ENCODE peak calls at places on chromosomes 3 and 15, in eight cellular contexts. B is 8988T, I is pulmonary artery endothelial cell, K is NCI-H1105, Z is AG09309, C is ELF-1, Y is pancreas, P is amniotic stem cell. D is an unnamed sample.

GRCh38 chr15:39974656-39975230 is 40.8 kb downstream of the EIF2AK4 start:
- DNase-seq in P (no peak), I (no peak), Z (no peak), Y (no peak), K (no peak), C (no peak), B (no peak), D (no peak)

GRCh38 chr3:18758047-18758704 is 333.0 kb upstream of the SATB1 start:
- DNase-seq in P (no peak), I (no peak), K (peak; percentile 74), B (no peak), Z (peak; percentile 4), C (peak; percentile 80), Y (peak; percentile 37), D (peak; percentile 52)

GRCh38 chr15:34366271-34367043 is 539 bp downstream of the LPCAT4 start:
- DNase-seq in Z (no peak), P (peak; percentile 15), C (peak; percentile 92), Y (peak; percentile 74), B (peak; percentile 60), I (no peak), K (peak; percentile 45), D (peak; percentile 95)

GRCh38 chr15:78709263-78709882 is 68.4 kb upstream of the CHRNB4 start:
- DNase-seq in K (peak; percentile 16), C (peak; percentile 85), Z (no peak), B (peak; percentile 34), I (no peak), P (no peak), Y (peak; percentile 66), D (peak; percentile 82)

GRCh38 chr3:86785381-86785780 is 205.6 kb downstream of the VGLL3 start:
- DNase-seq in B (no peak), I (no peak), Y (no peak), Z (peak; percentile 39), C (no peak), K (no peak), P (peak; percentile 15), D (no peak)

GRCh38 chr3:67034371-67034770 is 36.3 kb downstream of the KBTBD8 start:
- DNase-seq in C (no peak), Z (no peak), I (no peak), K (no peak), Y (no peak), P (no peak), B (no peak), D (no peak)

GRCh38 chr15:45199136-45199810 is 11.5 kb upstream of the SHF start:
- DNase-seq in C (peak; percentile 59), Z (no peak), P (no peak), K (no peak), I (no peak), B (no peak), Y (peak; percentile 44), D (peak; percentile 57)

GRCh38 chr3:169624533-169624972 is 39.0 kb downstream of the MECOM start:
- DNase-seq in Z (no peak), P (no peak), I (no peak), Y (no peak), C (peak; percentile 58), K (no peak), B (no peak), D (peak; percentile 98)

GRCh38 chr3:56980798-56981390 is 79.6 kb upstream of the SPATA12 start:
- DNase-seq in I (peak; percentile 97), P (peak; percentile 92), K (no peak), Z (peak; percentile 99), B (peak; percentile 48), C (peak; percentile 68), Y (no peak), D (peak; percentile 95)

GRCh38 chr3:110680365-110680909 is 391.2 kb upstream of the NECTIN3 start:
- DNase-seq in Z (no peak), C (no peak), P (no peak), B (no peak), Y (no peak), K (no peak), I (no peak), D (no peak)

GRCh38 chr3:183698760-183699159 is 1.2 kb downstream of the YEATS2 start:
- DNase-seq in B (peak; percentile 20), Z (no peak), P (no peak), I (no peak), Y (peak; percentile 23), C (peak; percentile 21), K (peak; percentile 12), D (no peak)

GRCh38 chr3:150331978-150332568 is 76.0 kb upstream of the TSC22D2 start:
- DNase-seq in Y (no peak), Z (no peak), I (peak; percentile 15), K (no peak), P (no peak), C (no peak), B (no peak), D (no peak)

GRCh38 chr3:63918321-63918720 is 6.1 kb upstream of the SCAANT1 start:
- DNase-seq in I (no peak), P (no peak), Y (no peak), C (no peak), K (no peak), B (no peak), Z (no peak), D (no peak)

GRCh38 chr3:127074900-127075360 is 92.0 kb downstream of the PLXNA1 start:
- DNase-seq in P (no peak), B (no peak), K (no peak), Z (peak; percentile 60), C (peak; percentile 99), Y (no peak), I (no peak), D (peak; percentile 77)

GRCh38 chr3:65126527-65127440 is 439.0 kb upstream of the ADAMTS9 start:
- DNase-seq in Z (peak; percentile 28), B (no peak), P (no peak), C (no peak), Y (no peak), I (no peak), K (no peak), D (no peak)

GRCh38 chr3:156677120-156677479 is 2.7 kb downstream of the TIPARP start:
- DNase-seq in Y (no peak), K (no peak), P (no peak), Z (no peak), I (no peak), C (no peak), B (no peak), D (no peak)

GRCh38 chr15:56948766-56949105 is 30.3 kb downstream of the TCF12 start:
- DNase-seq in Z (no peak), Y (no peak), K (no peak), C (no peak), P (no peak), I (no peak), B (no peak), D (no peak)

GRCh38 chr3:104951426-104951825 is 415.3 kb upstream of the ALCAM start:
- DNase-seq in K (no peak), I (no peak), C (no peak), Y (no peak), B (no peak), P (no peak), Z (no peak), D (no peak)

GRCh38 chr3:138455801-138456716 is 21.6 kb downstream of the ESYT3 start:
- DNase-seq in Z (no peak), B (no peak), C (no peak), K (no peak), P (no peak), I (no peak), Y (no peak), D (no peak)

GRCh38 chr15:85763557-85764303 is 31.0 kb downstream of the KLHL25 start:
- DNase-seq in I (no peak), B (no peak), Z (no peak), Y (no peak), P (no peak), C (no peak), K (no peak), D (no peak)

GRCh38 chr15:50816191-50816590 is 50.7 kb upstream of the SPPL2A start:
- DNase-seq in K (no peak), P (no peak), C (peak; percentile 87), Z (no peak), B (no peak), Y (no peak), I (no peak), D (peak; percentile 78)

GRCh38 chr15:31405200-31405929 is 78.7 kb downstream of the KLF13 start:
- DNase-seq in B (no peak), P (no peak), Y (no peak), C (no peak), K (no peak), Z (no peak), I (no peak), D (no peak)

GRCh38 chr3:96813820-96814580 is 394 bp upstream of the EPHA6 start:
- DNase-seq in Z (no peak), K (peak; percentile 65), B (no peak), Y (peak; percentile 60), I (no peak), C (peak; percentile 71), P (peak; percentile 21), D (peak; percentile 88)

GRCh38 chr3:32865364-32865763 is 47.6 kb downstream of the TRIM71 start:
- DNase-seq in Z (peak; percentile 21), Y (no peak), B (no peak), K (no peak), P (no peak), C (peak; percentile 69), I (no peak), D (peak; percentile 82)

GRCh38 chr3:102156426-102156825 is 278.4 kb upstream of the ZPLD1 start:
- DNase-seq in Y (no peak), K (no peak), B (no peak), C (no peak), Z (no peak), P (peak; percentile 66), I (peak; percentile 91), D (no peak)

GRCh38 chr15:33955945-33956344 is 12.4 kb upstream of the CHRM5 start:
- DNase-seq in B (no peak), P (no peak), Y (no peak), C (no peak), Z (no peak), K (no peak), I (no peak), D (no peak)

GRCh38 chr15:91202510-91202909 is 102.5 kb downstream of the SV2B start:
- DNase-seq in K (no peak), I (no peak), C (no peak), B (no peak), Z (no peak), Y (no peak), P (no peak), D (no peak)

GRCh38 chr3:59717679-59718205 is 667.9 kb upstream of the CFAP20DC start:
- DNase-seq in B (no peak), C (peak; percentile 65), Z (no peak), P (no peak), I (no peak), K (no peak), Y (no peak), D (peak; percentile 50)

GRCh38 chr3:1404270-1404669 is 311.4 kb downstream of the CNTN6 start:
- DNase-seq in B (no peak), I (no peak), P (no peak), Y (peak; percentile 47), K (no peak), C (no peak), Z (no peak), D (peak; percentile 92)

GRCh38 chr15:97501291-97501690 is 459.2 kb upstream of the ARRDC4 start:
- DNase-seq in K (no peak), I (no peak), C (no peak), Z (no peak), Y (peak; percentile 17), P (no peak), B (no peak), D (no peak)